ENCODE peak calls at places on chromosomes 2 and 18, in seven cellular contexts. E is activated CD4-positive, alpha-beta T cell treated with anti-CD3 and anti-CD28 coated beads for 36 hours; S is effector memory CD4-positive, alpha-beta T cell; D is T-helper 2 cell; V is pancreas; O is astrocyte of the spinal cord; R is stimulated activated CD8-positive, alpha-beta memory T cell treated with anti-CD3 and anti-CD28 coated beads, Interleukin-7, amount 100 ng/mL, for 24 hours. J is an unnamed sample.

GRCh38 chr2:231041061-231041689 is 3.9 kb downstream of the C2orf72 start:
- DNase-seq in E (no peak), S (no peak), D (no peak), V (no peak), O (no peak), R (no peak), J (no peak)

GRCh38 chr2:128305555-128306080 is 13.1 kb downstream of the HS6ST1 start:
- DNase-seq in E (no peak), S (no peak), D (no peak), V (peak), O (no peak), R (no peak), J (no peak)

GRCh38 chr18:8480506-8481328 is 128.5 kb upstream of the RAB12 start:
- DNase-seq in E (no peak), S (no peak), D (no peak), V (no peak), O (peak), R (no peak), J (peak)

GRCh38 chr2:88221365-88221942 is 51.3 kb downstream of the THNSL2 start:
- DNase-seq in E (no peak), S (no peak), D (no peak), V (no peak), O (no peak), R (no peak), J (no peak)

GRCh38 chr18:63003899-63004298 is 288.6 kb downstream of the PHLPP1 start:
- DNase-seq in E (no peak), S (no peak), D (no peak), V (no peak), O (no peak), R (no peak), J (no peak)

GRCh38 chr2:133171396-133172004 is 396.8 kb downstream of the NCKAP5 start:
- DNase-seq in E (no peak), S (no peak), D (no peak), V (no peak), O (peak), R (no peak), J (peak)

GRCh38 chr2:26034597-26035067 is 748 bp downstream of the RAB10 start:
- DNase-seq in E (no peak), S (no peak), D (no peak), V (no peak), O (peak), R (no peak), J (peak)

GRCh38 chr2:46170011-46170410 is 127.2 kb upstream of the EPAS1 start:
- DNase-seq in E (no peak), S (no peak), D (no peak), V (no peak), O (no peak), R (no peak), J (no peak)

GRCh38 chr2:24779121-24779520 is 14.1 kb downstream of the PTRHD1 start:
- DNase-seq in E (no peak), S (no peak), D (no peak), V (no peak), O (no peak), R (no peak), J (no peak)

GRCh38 chr18:56709463-56709862 is 58.3 kb downstream of the WDR7 start:
- DNase-seq in E (peak), S (no peak), D (no peak), V (no peak), O (peak), R (no peak), J (no peak)

GRCh38 chr2:218404351-218405145 is 4.9 kb downstream of the CTDSP1 start:
- DNase-seq in E (no peak), S (no peak), D (no peak), V (no peak), O (no peak), R (no peak), J (peak)

GRCh38 chr2:223860809-223861738 is 23.7 kb upstream of the AP1S3 start:
- DNase-seq in E (no peak), S (no peak), D (no peak), V (no peak), O (peak), R (no peak), J (no peak)

GRCh38 chr2:26946841-26947784 is 23.3 kb upstream of the MAPRE3 start:
- DNase-seq in E (no peak), S (no peak), D (no peak), V (peak), O (peak), R (no peak), J (no peak)

GRCh38 chr2:229098810-229099209 is 172.3 kb downstream of the PID1 start:
- DNase-seq in E (no peak), S (no peak), D (no peak), V (no peak), O (no peak), R (no peak), J (no peak)

GRCh38 chr2:172096661-172097547 is 5.8 kb downstream of the DLX2 start:
- DNase-seq in E (peak), S (no peak), D (no peak), V (no peak), O (no peak), R (no peak), J (peak)

GRCh38 chr2:208354964-208355381 is 51.6 kb upstream of the PTH2R start:
- DNase-seq in E (no peak), S (no peak), D (no peak), V (no peak), O (no peak), R (no peak), J (no peak)

GRCh38 chr18:11042247-11042646 is 107.1 kb downstream of the PIEZO2 start:
- DNase-seq in E (no peak), S (no peak), D (no peak), V (no peak), O (peak), R (no peak), J (no peak)

GRCh38 chr2:121220995-121221394 is 64.0 kb downstream of the TFCP2L1 start:
- DNase-seq in E (no peak), S (no peak), D (no peak), V (no peak), O (peak), R (no peak), J (no peak)

GRCh38 chr2:120589782-120590608 is 145.7 kb upstream of the GLI2 start:
- DNase-seq in E (no peak), S (no peak), D (no peak), V (no peak), O (peak), R (no peak), J (no peak)

GRCh38 chr2:66574701-66575624 is 140.0 kb downstream of the MEIS1 start:
- DNase-seq in E (peak), S (no peak), D (no peak), V (peak), O (peak), R (no peak), J (peak)

GRCh38 chr2:33278245-33278943 is 198.1 kb upstream of the RASGRP3 start:
- DNase-seq in E (no peak), S (no peak), D (no peak), V (no peak), O (no peak), R (no peak), J (peak)

GRCh38 chr2:68436270-68436669 is 30.8 kb downstream of the FBXO48 start:
- DNase-seq in E (no peak), S (no peak), D (no peak), V (no peak), O (no peak), R (no peak), J (no peak)

GRCh38 chr18:9861933-9862332 is 23.8 kb upstream of the TXNDC2 start:
- DNase-seq in E (peak), S (no peak), D (no peak), V (no peak), O (no peak), R (no peak), J (no peak)

GRCh38 chr2:157557770-157558169 is 70.9 kb downstream of the ACVR1C start:
- DNase-seq in E (no peak), S (no peak), D (no peak), V (no peak), O (no peak), R (no peak), J (no peak)

GRCh38 chr2:188600536-188601210 is 309.0 kb downstream of the GULP1 start:
- DNase-seq in E (no peak), S (no peak), D (no peak), V (no peak), O (peak), R (no peak), J (no peak)

GRCh38 chr2:127451981-127452380 is 33.8 kb downstream of the PROC start:
- DNase-seq in E (no peak), S (no peak), D (no peak), V (no peak), O (no peak), R (no peak), J (no peak)

GRCh38 chr18:72999971-73000607 is 132.3 kb upstream of the NETO1 start:
- DNase-seq in E (no peak), S (no peak), D (no peak), V (no peak), O (no peak), R (no peak), J (no peak)